ENCODE peak calls at places on chromosome 12, in six cellular contexts. M is caudate nucleus; B is GM20000; G is stimulated activated CD8-positive, alpha-beta memory T cell treated with anti-CD3 and anti-CD28 coated beads, Interleukin-15, amount 100 ng/mL, for 1 hour; W is transverse colon; H is CD8-positive, alpha-beta memory T cell. L is an unnamed sample.

GRCh38 chr12:95641299-95641947 is 90.1 kb upstream of the USP44 start:
- DNase-seq in H (no peak), M (no peak), B (no peak), W (no peak), G (no peak), L (no peak)

GRCh38 chr12:47307680-47308399 is 228.1 kb upstream of the AMIGO2 start:
- DNase-seq in W (peak), M (no peak), H (no peak), B (peak), G (peak), L (peak)

GRCh38 chr12:3743803-3744202 is 9.1 kb downstream of the CRACR2A start:
- DNase-seq in G (no peak), M (no peak), H (no peak), W (no peak), B (peak), L (no peak)

GRCh38 chr12:127926004-127926403 is 341.0 kb upstream of the TMEM132C start:
- DNase-seq in G (no peak), W (peak), B (no peak), H (no peak), M (no peak), L (no peak)

GRCh38 chr12:69091447-69092022 is 147.8 kb upstream of the CPSF6 start:
- DNase-seq in B (no peak), G (no peak), H (no peak), M (no peak), W (no peak), L (no peak)

GRCh38 chr12:24997496-24997895 is 48.6 kb upstream of the BCAT1 start:
- DNase-seq in B (no peak), M (no peak), H (no peak), G (no peak), W (no peak), L (no peak)

GRCh38 chr12:68281685-68282084 is 28.3 kb upstream of the IL22 start:
- DNase-seq in H (no peak), W (no peak), B (no peak), G (no peak), M (no peak), L (no peak)

GRCh38 chr12:6053541-6053940 is 70.9 kb downstream of the VWF start:
- DNase-seq in H (no peak), W (no peak), G (no peak), B (no peak), M (no peak), L (no peak)

GRCh38 chr12:24488091-24488596 is 460.8 kb downstream of the BCAT1 start:
- DNase-seq in H (no peak), M (no peak), G (no peak), W (no peak), B (no peak), L (no peak)

GRCh38 chr12:114920828-114921579 is 237.0 kb upstream of the TBX3 start:
- DNase-seq in W (no peak), B (no peak), G (no peak), M (no peak), H (no peak), L (no peak)

GRCh38 chr12:9935026-9935425 is 2.9 kb upstream of the CLEC2A start:
- DNase-seq in W (no peak), B (no peak), M (no peak), G (no peak), H (no peak), L (no peak)

GRCh38 chr12:5242440-5242839 is 189.5 kb upstream of the NTF3 start:
- DNase-seq in W (no peak), M (no peak), H (no peak), G (no peak), B (no peak), L (peak)

GRCh38 chr12:28884861-28885260 is 264.2 kb upstream of the FAR2 start:
- DNase-seq in G (no peak), W (no peak), H (no peak), B (no peak), M (no peak), L (no peak)

GRCh38 chr12:47360771-47361388 is 281.1 kb upstream of the AMIGO2 start:
- DNase-seq in G (no peak), W (no peak), H (peak), B (no peak), M (no peak), L (peak)

GRCh38 chr12:105218434-105218833 is 17.5 kb downstream of the APPL2 start:
- DNase-seq in B (no peak), G (no peak), W (no peak), M (no peak), H (no peak), L (no peak)